ENCODE peak calls at places on chromosomes 11 and 22, in four cellular contexts. V is fibroblast of lung, P is mesenchymal stem cell, O is heart right ventricle. A is an unnamed sample.

GRCh38 chr11:130439160-130439519 is 9.3 kb upstream of the ADAMTS15 start:
- DNase-seq in V (no peak), P (no peak), O (no peak), A (no peak)

GRCh38 chr22:36374603-36375024 is 13.2 kb downstream of the MYH9 start:
- DNase-seq in V (peak; percentile 84), P (peak; percentile 60), O (no peak), A (no peak)

GRCh38 chr11:122153746-122154145 is 37.7 kb upstream of the BLID start:
- DNase-seq in V (no peak), P (no peak), O (no peak), A (no peak)

GRCh38 chr11:124113890-124114289 is 1.4 kb upstream of the VWA5A start:
- DNase-seq in V (no peak), P (peak; percentile 42), O (no peak), A (no peak)

GRCh38 chr11:116840224-116840745 is 2.9 kb upstream of the APOA1 start:
- DNase-seq in V (no peak), P (no peak), O (no peak), A (no peak)

GRCh38 chr11:114193730-114194674 is 102.2 kb upstream of the NNMT start:
- DNase-seq in V (no peak), P (no peak), O (no peak), A (peak; percentile 55)

GRCh38 chr22:36998620-36999351 is 20.5 kb downstream of the TST start:
- DNase-seq in V (no peak), P (no peak), O (no peak), A (no peak)

GRCh38 chr11:112663947-112664634 is 297.1 kb upstream of the NCAM1 start:
- DNase-seq in V (no peak), P (no peak), O (no peak), A (no peak)

GRCh38 chr11:76638267-76639197 is 32.0 kb downstream of the LRRC32 start:
- DNase-seq in V (no peak), P (no peak), O (no peak), A (no peak)

GRCh38 chr22:49972163-49973017 is 11.8 kb downstream of the PIM3 start:
- DNase-seq in V (no peak), P (no peak), O (peak; percentile 30), A (peak; percentile 39)

GRCh38 chr11:117439256-117439655 is 111.6 kb downstream of the CEP164 start:
- DNase-seq in V (no peak), P (no peak), O (no peak), A (no peak)

GRCh38 chr11:45179686-45180085 is 33.2 kb downstream of the PRDM11 start:
- DNase-seq in V (no peak), P (no peak), O (no peak), A (no peak)

GRCh38 chr11:34192481-34193401 is 87.3 kb downstream of the NAT10 start:
- DNase-seq in V (peak; percentile 95), P (peak; percentile 75), O (peak; percentile 53), A (peak; percentile 80)

GRCh38 chr22:50189184-50189848 is 3.6 kb downstream of the TRABD start:
- DNase-seq in V (no peak), P (no peak), O (peak; percentile 50), A (no peak)

GRCh38 chr22:25161916-25162530 is 37.6 kb upstream of the CRYBB3 start:
- DNase-seq in V (no peak), P (no peak), O (no peak), A (no peak)

GRCh38 chr11:103947566-103947919 is 88.9 kb upstream of the DDI1 start:
- DNase-seq in V (peak; percentile 87), P (peak; percentile 47), O (no peak), A (no peak)

DNA sequence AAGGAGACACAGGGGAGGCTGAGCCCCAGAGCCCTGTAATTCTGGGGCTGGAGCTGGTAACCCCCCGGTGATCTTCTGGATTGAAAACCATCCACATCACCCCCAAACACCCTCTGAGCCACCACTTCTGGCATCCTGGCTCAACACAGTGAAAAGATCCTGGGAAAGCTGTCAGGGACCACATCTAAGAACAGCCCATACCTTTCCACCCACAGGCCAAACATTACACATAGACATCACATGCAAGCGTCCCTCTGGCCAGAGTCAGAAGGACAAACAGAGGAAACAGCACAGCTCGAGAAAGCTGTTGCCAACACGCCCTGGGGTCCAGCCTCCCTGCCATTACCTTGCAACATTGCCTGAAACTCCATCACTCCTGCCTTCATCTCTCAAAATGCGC is 469.5 kb downstream of the SOX6 start:
- DNase-seq in V (peak; percentile 79), P (peak; percentile 65), O (no peak), A (no peak)
- H3K4me1 ChIP-seq in V (no peaks in the 10 kb centered on the region), P (peaks cover 6% of the 10 kb centered on the region), O (peaks cover 17% of the 10 kb centered on the region), A (no peaks in the 10 kb centered on the region)

DNA sequence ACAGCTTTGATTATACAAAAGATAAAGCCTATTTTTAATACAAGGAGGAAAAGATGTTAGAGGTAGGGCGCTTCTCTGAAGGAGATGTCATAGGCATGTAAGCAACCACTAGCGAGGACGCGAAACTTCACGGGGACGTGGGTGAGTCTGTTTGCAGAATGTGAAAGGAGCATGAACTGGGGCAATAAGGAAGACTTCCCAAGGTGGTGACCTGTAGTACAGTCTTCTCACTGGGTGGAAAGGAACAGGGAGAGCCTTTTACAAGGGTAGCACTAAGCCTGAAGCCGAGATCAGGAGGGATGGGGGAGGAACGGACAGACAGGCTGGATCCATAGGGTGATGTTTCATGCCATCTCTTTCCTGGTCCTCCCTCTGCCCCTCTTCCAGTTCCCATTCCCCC is 10.0 kb upstream of the MICAL2 start:
- DNase-seq in V (no peak), P (no peak), O (no peak), A (no peak)
- H3K4me1 ChIP-seq in V (no peaks in the 10 kb centered on the region), P (peaks cover 8% of the 10 kb centered on the region), O (peaks cover 27% of the 10 kb centered on the region), A (no peaks in the 10 kb centered on the region)

GRCh38 chr22:20551805-20552449 is 44.5 kb downstream of the MED15 start:
- DNase-seq in V (no peak), P (no peak), O (peak; percentile 52), A (peak; percentile 43)
- H3K4me1 ChIP-seq in V (peaks cover 49% of the 10 kb centered on the region), P (peaks cover 58% of the 10 kb centered on the region), O (peaks cover 70% of the 10 kb centered on the region), A (peaks cover 47% of the 10 kb centered on the region)

DNA sequence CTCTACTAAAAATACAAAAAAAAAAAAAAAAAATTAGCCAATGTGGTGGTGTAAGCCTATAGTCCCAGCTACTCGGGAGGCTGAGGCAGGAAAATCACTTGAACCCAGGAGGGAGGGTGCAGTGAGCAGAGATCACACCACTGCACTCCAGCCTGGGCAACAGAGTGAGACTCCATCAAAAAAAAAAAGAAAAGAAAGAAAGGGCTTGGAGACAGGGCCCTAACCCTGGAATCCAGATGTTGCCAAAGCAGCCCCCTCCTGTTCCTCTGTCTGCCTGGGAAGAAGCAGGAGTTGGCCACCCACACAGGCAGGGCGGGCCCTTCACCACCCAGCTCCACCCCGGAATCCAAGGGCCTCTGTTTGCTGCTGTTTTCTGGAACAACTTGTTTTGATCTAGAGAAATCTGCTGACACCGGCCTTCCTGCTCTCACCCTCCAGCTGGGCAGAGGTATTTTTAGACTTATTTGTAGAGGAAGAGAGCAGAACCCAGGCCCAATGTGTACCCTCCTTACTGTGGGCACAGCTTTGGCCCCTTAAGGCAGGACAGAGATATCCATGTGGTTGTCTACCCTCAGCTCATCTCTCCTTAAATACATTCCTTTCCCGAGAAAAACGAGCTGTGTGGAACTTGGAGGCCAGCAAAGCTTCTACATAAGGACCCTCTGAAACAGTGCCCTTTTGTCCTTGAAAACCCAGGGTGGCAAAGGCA is 2.7 kb upstream of the NEAT1 start:
- DNase-seq in V (peak; percentile 91), P (peak; percentile 98), O (peak; percentile 88), A (peak; percentile 90)
- H3K4me1 ChIP-seq in V (peaks cover 39% of the 10 kb centered on the region), P (peaks cover 45% of the 10 kb centered on the region), O (peaks cover 40% of the 10 kb centered on the region), A (no peaks in the 10 kb centered on the region)

GRCh38 chr11:94181943-94182342 is 53.3 kb downstream of the PANX1 start:
- DNase-seq in V (no peak), P (peak; percentile 58), O (no peak), A (no peak)

GRCh38 chr11:94184362-94184761 is 55.7 kb downstream of the PANX1 start:
- DNase-seq in V (peak; percentile 27), P (no peak), O (no peak), A (no peak)

GRCh38 chr11:94183886-94184264 is 55.2 kb downstream of the PANX1 start:
- DNase-seq in V (peak; percentile 54), P (peak; percentile 64), O (peak; percentile 66), A (peak; percentile 51)

GRCh38 chr11:94184861-94185260 is 56.2 kb downstream of the PANX1 start:
- DNase-seq in V (no peak), P (no peak), O (no peak), A (no peak)

GRCh38 chr11:94183251-94183885 is 54.7 kb downstream of the PANX1 start:
- DNase-seq in V (no peak), P (no peak), O (no peak), A (no peak)
- H3K4me1 ChIP-seq in V (peaks cover 14% of the 10 kb centered on the region), P (no peaks in the 10 kb centered on the region), O (no peaks in the 10 kb centered on the region), A (no peaks in the 10 kb centered on the region)

GRCh38 chr22:26671317-26672059 is 14.1 kb downstream of the MIAT start:
- DNase-seq in V (no peak), P (no peak), O (peak; percentile 37), A (peak; percentile 29)
- H3K4me1 ChIP-seq in V (peaks cover 2% of the 10 kb centered on the region), P (peaks cover 21% of the 10 kb centered on the region), O (peaks cover 21% of the 10 kb centered on the region), A (no peaks in the 10 kb centered on the region)

GRCh38 chr11:129320485-129320884 is 55.2 kb upstream of the BARX2 start:
- DNase-seq in V (peak; percentile 8), P (no peak), O (no peak), A (no peak)
- H3K4me1 ChIP-seq in V (peaks cover 7% of the 10 kb centered on the region), P (no peaks in the 10 kb centered on the region), O (peaks cover 10% of the 10 kb centered on the region), A (no peaks in the 10 kb centered on the region)

GRCh38 chr11:16982809-16983208 is 31.4 kb downstream of the PLEKHA7 start:
- DNase-seq in V (no peak), P (no peak), O (no peak), A (no peak)

GRCh38 chr11:16987205-16987568 is 27.0 kb downstream of the PLEKHA7 start:
- DNase-seq in V (no peak), P (no peak), O (peak; percentile 27), A (peak; percentile 23)

GRCh38 chr11:16986434-16987204 is 27.6 kb downstream of the PLEKHA7 start:
- DNase-seq in V (no peak), P (no peak), O (no peak), A (no peak)

GRCh38 chr11:16984229-16984628 is 30.0 kb downstream of the PLEKHA7 start:
- DNase-seq in V (no peak), P (no peak), O (no peak), A (no peak)

DNA sequence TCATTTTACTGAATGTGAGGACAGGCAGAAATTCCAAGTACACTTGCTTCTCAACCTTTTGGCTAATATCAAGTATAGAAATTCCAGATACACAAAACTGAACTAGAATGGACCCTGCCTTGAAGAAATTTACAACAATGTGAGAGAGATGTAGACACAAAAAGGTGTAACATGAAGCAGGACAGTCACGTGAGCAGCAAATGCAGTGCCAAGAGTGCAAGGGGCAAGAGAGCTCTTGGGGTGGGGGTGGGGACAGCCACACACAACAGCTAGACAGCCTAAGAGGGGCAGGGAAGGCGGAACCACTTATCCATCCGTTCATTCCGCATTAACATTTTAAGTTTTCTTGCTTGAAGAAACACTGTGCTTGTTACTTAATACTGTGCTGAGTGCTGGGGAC is 28.9 kb downstream of the PLEKHA7 start:
- DNase-seq in V (no peak), P (no peak), O (no peak), A (no peak)
- H3K4me1 ChIP-seq in V (no peaks in the 10 kb centered on the region), P (peaks cover 35% of the 10 kb centered on the region), O (peaks cover 20% of the 10 kb centered on the region), A (no peaks in the 10 kb centered on the region)

DNA sequence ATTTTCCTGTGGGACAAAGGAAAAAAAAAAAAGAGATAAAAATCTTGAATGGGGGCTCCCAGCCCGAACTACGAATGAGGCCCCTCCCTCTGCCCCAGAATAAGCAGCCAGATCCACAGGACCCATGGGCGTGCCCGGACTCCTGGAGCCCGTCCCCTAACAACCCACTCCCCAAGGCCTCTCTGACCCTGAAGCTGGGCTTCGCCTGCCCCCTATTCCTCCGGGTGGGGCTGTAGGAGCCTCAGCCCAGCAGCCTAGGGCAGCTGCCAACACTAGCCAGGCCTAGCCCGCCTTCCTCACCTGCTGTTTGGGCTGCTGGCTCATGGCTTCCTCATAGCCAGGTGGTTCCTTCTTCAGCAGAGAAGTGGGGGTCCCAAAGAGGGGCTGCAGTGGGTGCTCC is 46.6 kb downstream of the SGSM3 start:
- DNase-seq in V (no peak), P (no peak), O (no peak), A (no peak)
- H3K4me1 ChIP-seq in V (peaks cover 5% of the 10 kb centered on the region), P (peaks cover 25% of the 10 kb centered on the region), O (no peaks in the 10 kb centered on the region), A (no peaks in the 10 kb centered on the region)

GRCh38 chr22:21933899-21934298 is 18.7 kb downstream of the PPM1F start:
- DNase-seq in V (no peak), P (no peak), O (no peak), A (no peak)
- H3K4me1 ChIP-seq in V (peaks cover 16% of the 10 kb centered on the region), P (peaks cover 13% of the 10 kb centered on the region), O (peaks cover 25% of the 10 kb centered on the region), A (peaks cover 10% of the 10 kb centered on the region)

A was measured in uterus.